ENCODE peak calls at places on chromosomes 11 and 22, in ten cellular contexts. One of them, this sample, is unnamed.

GRCh38 chr11:76788661-76789442 is 5.7 kb downstream of the TSKU start:
- DNase-seq in kidney: peak; percentile 91
- DNase-seq in tibial artery: peak; percentile 21
- DNase-seq in CD8-positive, alpha-beta T cell: no peak
- DNase-seq in foreskin fibroblast: no peak
- DNase-seq in tibial nerve: no peak
- DNase-seq in AG04450: no peak
- DNase-seq in ovary: no peak
- DNase-seq in HCT116: peak; percentile 85
- DNase-seq in A549: no peak
- DNase-seq in this sample: peak; percentile 94

GRCh38 chr11:107257660-107258059 is 200.0 kb downstream of the CWF19L2 start:
- DNase-seq in kidney: no peak
- DNase-seq in tibial artery: no peak
- DNase-seq in CD8-positive, alpha-beta T cell: no peak
- DNase-seq in foreskin fibroblast: no peak
- DNase-seq in tibial nerve: no peak
- DNase-seq in AG04450: no peak
- DNase-seq in ovary: no peak
- DNase-seq in HCT116: no peak
- DNase-seq in A549: no peak
- DNase-seq in this sample: no peak

GRCh38 chr11:97738751-97739150 is 1282.0 kb upstream of the CNTN5 start:
- DNase-seq in kidney: no peak
- DNase-seq in tibial artery: no peak
- DNase-seq in CD8-positive, alpha-beta T cell: no peak
- DNase-seq in foreskin fibroblast: no peak
- DNase-seq in tibial nerve: no peak
- DNase-seq in AG04450: no peak
- DNase-seq in ovary: no peak
- DNase-seq in HCT116: no peak
- DNase-seq in A549: no peak
- DNase-seq in this sample: no peak

GRCh38 chr11:68082478-68082877 is 38.7 kb downstream of the CHKA start:
- DNase-seq in kidney: no peak
- DNase-seq in tibial artery: no peak
- DNase-seq in CD8-positive, alpha-beta T cell: no peak
- DNase-seq in foreskin fibroblast: no peak
- DNase-seq in tibial nerve: no peak
- DNase-seq in AG04450: no peak
- DNase-seq in ovary: no peak
- DNase-seq in HCT116: no peak
- DNase-seq in A549: no peak
- DNase-seq in this sample: no peak

GRCh38 chr11:74280494-74280893 is 30.9 kb downstream of the P4HA3 start:
- DNase-seq in kidney: no peak
- DNase-seq in tibial artery: no peak
- DNase-seq in CD8-positive, alpha-beta T cell: no peak
- DNase-seq in foreskin fibroblast: no peak
- DNase-seq in tibial nerve: no peak
- DNase-seq in AG04450: no peak
- DNase-seq in ovary: no peak
- DNase-seq in HCT116: no peak
- DNase-seq in A549: no peak
- DNase-seq in this sample: no peak

GRCh38 chr22:42803454-42803853 is 53.6 kb downstream of the ARFGAP3 start:
- DNase-seq in kidney: no peak
- DNase-seq in tibial artery: no peak
- DNase-seq in CD8-positive, alpha-beta T cell: no peak
- DNase-seq in foreskin fibroblast: no peak
- DNase-seq in tibial nerve: no peak
- DNase-seq in AG04450: no peak
- DNase-seq in ovary: no peak
- DNase-seq in HCT116: no peak
- DNase-seq in A549: no peak
- DNase-seq in this sample: no peak

GRCh38 chr11:4032097-4032496 is 62.5 kb upstream of the RRM1 start:
- DNase-seq in kidney: no peak
- DNase-seq in tibial artery: no peak
- DNase-seq in CD8-positive, alpha-beta T cell: no peak
- DNase-seq in foreskin fibroblast: no peak
- DNase-seq in tibial nerve: no peak
- DNase-seq in AG04450: no peak
- DNase-seq in ovary: no peak
- DNase-seq in HCT116: no peak
- DNase-seq in A549: no peak
- DNase-seq in this sample: no peak

GRCh38 chr22:50070366-50070765 is 12.3 kb upstream of the TTLL8 start:
- DNase-seq in kidney: peak; percentile 39
- DNase-seq in tibial artery: no peak
- DNase-seq in CD8-positive, alpha-beta T cell: no peak
- DNase-seq in foreskin fibroblast: no peak
- DNase-seq in tibial nerve: no peak
- DNase-seq in AG04450: no peak
- DNase-seq in ovary: no peak
- DNase-seq in HCT116: no peak
- DNase-seq in A549: no peak
- DNase-seq in this sample: no peak

GRCh38 chr22:27372969-27373670 is 428.4 kb downstream of the MN1 start:
- DNase-seq in kidney: no peak
- DNase-seq in tibial artery: no peak
- DNase-seq in CD8-positive, alpha-beta T cell: no peak
- DNase-seq in foreskin fibroblast: no peak
- DNase-seq in tibial nerve: no peak
- DNase-seq in AG04450: no peak
- DNase-seq in ovary: no peak
- DNase-seq in HCT116: no peak
- DNase-seq in A549: no peak
- DNase-seq in this sample: peak; percentile 78
- H3K4me3 ChIP-seq in kidney: no peak overlapping the region
- H3K4me3 ChIP-seq in tibial artery: no peak overlapping the region
- H3K4me3 ChIP-seq in CD8-positive, alpha-beta T cell: no peak overlapping the region
- H3K4me3 ChIP-seq in foreskin fibroblast: no peak overlapping the region
- H3K4me3 ChIP-seq in tibial nerve: no peak overlapping the region
- H3K4me3 ChIP-seq in AG04450: no peak overlapping the region
- H3K4me3 ChIP-seq in ovary: no peak overlapping the region
- H3K4me3 ChIP-seq in HCT116: no peak overlapping the region
- H3K4me3 ChIP-seq in A549: no peak overlapping the region
- H3K4me3 ChIP-seq in this sample: no peak overlapping the region

GRCh38 chr11:122862091-122862490 is 20.5 kb upstream of the JHY start:
- DNase-seq in kidney: no peak
- DNase-seq in tibial artery: no peak
- DNase-seq in CD8-positive, alpha-beta T cell: no peak
- DNase-seq in foreskin fibroblast: no peak
- DNase-seq in tibial nerve: no peak
- DNase-seq in AG04450: no peak
- DNase-seq in ovary: no peak
- DNase-seq in HCT116: no peak
- DNase-seq in A549: no peak
- DNase-seq in this sample: no peak

GRCh38 chr11:122864386-122864785 is 18.2 kb upstream of the JHY start:
- DNase-seq in kidney: no peak
- DNase-seq in tibial artery: no peak
- DNase-seq in CD8-positive, alpha-beta T cell: no peak
- DNase-seq in foreskin fibroblast: no peak
- DNase-seq in tibial nerve: no peak
- DNase-seq in AG04450: no peak
- DNase-seq in ovary: no peak
- DNase-seq in HCT116: no peak
- DNase-seq in A549: no peak
- DNase-seq in this sample: no peak

GRCh38 chr11:122869622-122870021 is 12.9 kb upstream of the JHY start:
- DNase-seq in kidney: no peak
- DNase-seq in tibial artery: no peak
- DNase-seq in CD8-positive, alpha-beta T cell: no peak
- DNase-seq in foreskin fibroblast: no peak
- DNase-seq in tibial nerve: no peak
- DNase-seq in AG04450: no peak
- DNase-seq in ovary: no peak
- DNase-seq in HCT116: no peak
- DNase-seq in A549: no peak
- DNase-seq in this sample: peak; percentile 75

GRCh38 chr11:122861631-122862030 is 20.9 kb upstream of the JHY start:
- DNase-seq in kidney: no peak
- DNase-seq in tibial artery: no peak
- DNase-seq in CD8-positive, alpha-beta T cell: no peak
- DNase-seq in foreskin fibroblast: no peak
- DNase-seq in tibial nerve: no peak
- DNase-seq in AG04450: no peak
- DNase-seq in ovary: no peak
- DNase-seq in HCT116: no peak
- DNase-seq in A549: no peak
- DNase-seq in this sample: peak; percentile 89

GRCh38 chr11:122863704-122864326 is 18.7 kb upstream of the JHY start:
- DNase-seq in kidney: no peak
- DNase-seq in tibial artery: peak; percentile 57
- DNase-seq in CD8-positive, alpha-beta T cell: peak; percentile 10
- DNase-seq in foreskin fibroblast: peak; percentile 41
- DNase-seq in tibial nerve: peak; percentile 28
- DNase-seq in AG04450: no peak
- DNase-seq in ovary: peak; percentile 40
- DNase-seq in HCT116: peak; percentile 37
- DNase-seq in A549: peak; percentile 20
- DNase-seq in this sample: peak; percentile 53
- H3K4me3 ChIP-seq in kidney: no peak overlapping the region
- H3K4me3 ChIP-seq in tibial artery: no peak overlapping the region
- H3K4me3 ChIP-seq in CD8-positive, alpha-beta T cell: no peak overlapping the region
- H3K4me3 ChIP-seq in foreskin fibroblast: no peak overlapping the region
- H3K4me3 ChIP-seq in tibial nerve: no peak overlapping the region
- H3K4me3 ChIP-seq in AG04450: no peak overlapping the region
- H3K4me3 ChIP-seq in ovary: no peak overlapping the region
- H3K4me3 ChIP-seq in HCT116: no peak overlapping the region
- H3K4me3 ChIP-seq in A549: no peak overlapping the region
- H3K4me3 ChIP-seq in this sample: no peak overlapping the region

GRCh38 chr22:45785458-45785857 is 113.8 kb downstream of the ATXN10 start:
- DNase-seq in kidney: no peak
- DNase-seq in tibial artery: no peak
- DNase-seq in CD8-positive, alpha-beta T cell: no peak
- DNase-seq in foreskin fibroblast: no peak
- DNase-seq in tibial nerve: no peak
- DNase-seq in AG04450: no peak
- DNase-seq in ovary: no peak
- DNase-seq in HCT116: no peak
- DNase-seq in A549: peak; percentile 31
- DNase-seq in this sample: peak; percentile 85
- H3K4me3 ChIP-seq in kidney: no peak overlapping the region
- H3K4me3 ChIP-seq in tibial artery: no peak overlapping the region
- H3K4me3 ChIP-seq in CD8-positive, alpha-beta T cell: no peak overlapping the region
- H3K4me3 ChIP-seq in foreskin fibroblast: no peak overlapping the region
- H3K4me3 ChIP-seq in tibial nerve: no peak overlapping the region
- H3K4me3 ChIP-seq in AG04450: no peak overlapping the region
- H3K4me3 ChIP-seq in ovary: no peak overlapping the region
- H3K4me3 ChIP-seq in HCT116: no peak overlapping the region
- H3K4me3 ChIP-seq in A549: no peak overlapping the region
- H3K4me3 ChIP-seq in this sample: no peak overlapping the region

DNA sequence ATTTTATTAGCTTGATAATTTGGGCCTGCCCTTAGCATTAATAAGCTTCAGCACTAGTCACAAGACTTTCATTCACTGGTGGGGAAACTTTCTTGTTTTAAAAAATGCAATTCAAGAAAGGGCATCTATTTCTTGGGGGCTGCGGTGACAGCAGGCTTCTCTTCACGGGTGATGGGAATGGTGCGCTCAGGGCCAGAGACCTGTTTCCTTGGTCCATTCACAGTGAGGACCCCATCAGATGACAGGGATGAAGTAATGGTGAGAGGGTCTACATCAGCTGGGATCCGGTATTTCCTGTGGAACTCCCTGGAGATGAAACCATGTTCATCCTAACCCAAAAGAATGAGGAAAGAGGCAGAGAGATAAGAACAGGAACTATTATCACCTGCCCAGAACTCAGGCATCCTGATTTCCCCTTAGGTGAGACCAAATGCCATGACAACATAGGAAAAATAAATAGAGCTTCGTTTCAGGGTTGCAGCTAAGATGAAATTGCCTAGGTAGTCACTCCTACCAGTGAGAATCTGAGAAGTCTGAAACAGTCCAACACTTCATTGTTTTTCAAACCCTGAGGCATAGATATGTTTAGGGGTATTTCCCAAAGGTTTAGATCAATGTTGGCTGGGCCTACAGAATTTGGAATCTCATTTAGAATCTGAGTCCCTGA is 2.8 kb downstream of the CRYAB start:
- DNase-seq in kidney: no peak
- DNase-seq in tibial artery: no peak
- DNase-seq in CD8-positive, alpha-beta T cell: no peak
- DNase-seq in foreskin fibroblast: no peak
- DNase-seq in tibial nerve: no peak
- DNase-seq in AG04450: no peak
- DNase-seq in ovary: no peak
- DNase-seq in HCT116: no peak
- DNase-seq in A549: no peak
- DNase-seq in this sample: no peak
- H3K4me3 ChIP-seq in kidney: peak overlapping the region; percentile 59
- H3K4me3 ChIP-seq in tibial artery: peak overlapping the region; percentile 84
- H3K4me3 ChIP-seq in CD8-positive, alpha-beta T cell: no peak overlapping the region
- H3K4me3 ChIP-seq in foreskin fibroblast: no peak overlapping the region
- H3K4me3 ChIP-seq in tibial nerve: no peak overlapping the region
- H3K4me3 ChIP-seq in AG04450: no peak overlapping the region
- H3K4me3 ChIP-seq in ovary: no peak overlapping the region
- H3K4me3 ChIP-seq in HCT116: no peak overlapping the region
- H3K4me3 ChIP-seq in A549: no peak overlapping the region
- H3K4me3 ChIP-seq in this sample: no peak overlapping the region